ENCODE peak calls at places on chromosomes 6 and 20, in ten cellular contexts. H is stomach, E is body of pancreas, I is IMR-90, G is ovary, A is endothelial cell of umbilical vein, P is Peyer's patch, U is adrenal gland, J is transverse colon, R is esophagus squamous epithelium. T is an unnamed sample. For H3K36me3, the result is how much of the 10 kb centered on the place peaks cover.

GRCh38 chr20:44485830-44486198 is 10.1 kb downstream of the TTPAL start:
- DNase-seq in H (no peak), E (no peak), I (no peak), G (no peak), A (no peak), P (no peak), U (no peak), J (no peak), R (no peak), T (no peak)

GRCh38 chr6:2007165-2007564 is 238.2 kb downstream of the GMDS start:
- DNase-seq in H (no peak), E (no peak), I (no peak), G (no peak), A (no peak), P (no peak), U (no peak), J (no peak), R (no peak), T (no peak)

GRCh38 chr6:128847481-128848168 is 35.3 kb upstream of the LAMA2 start:
- DNase-seq in H (no peak), E (no peak), I (no peak), G (no peak), A (no peak), P (no peak), U (no peak), J (no peak), R (no peak), T (no peak)

GRCh38 chr20:64038579-64039292 is 2.8 kb downstream of the C20orf204 start:
- DNase-seq in H (peak), E (peak), I (peak), G (peak), A (peak), P (peak), U (peak), J (peak), R (no peak), T (peak)

GRCh38 chr6:166305562-166306117 is 2.6 kb downstream of the PRR18 start:
- DNase-seq in H (no peak), E (no peak), I (no peak), G (no peak), A (no peak), P (no peak), U (no peak), J (no peak), R (no peak), T (no peak)

GRCh38 chr6:1044040-1044836 is 267.7 kb upstream of the FOXQ1 start:
- DNase-seq in H (peak), E (peak), I (no peak), G (no peak), A (no peak), P (no peak), U (no peak), J (peak), R (no peak), T (no peak)

GRCh38 chr20:7959484-7959883 is 19.2 kb upstream of the HAO1 start:
- DNase-seq in H (no peak), E (no peak), I (no peak), G (no peak), A (no peak), P (no peak), U (no peak), J (no peak), R (no peak), T (no peak)

GRCh38 chr6:37441651-37442050 is 8.6 kb downstream of the CMTR1 start:
- DNase-seq in H (no peak), E (no peak), I (no peak), G (no peak), A (no peak), P (no peak), U (no peak), J (no peak), R (no peak), T (no peak)

GRCh38 chr20:33493076-33493766 is 3.3 kb downstream of the CBFA2T2 start:
- DNase-seq in H (no peak), E (no peak), I (no peak), G (no peak), A (no peak), P (no peak), U (no peak), J (no peak), R (no peak), T (no peak)

GRCh38 chr6:168150551-168151444 is 71.8 kb upstream of the FRMD1 start:
- DNase-seq in H (no peak), E (peak), I (no peak), G (no peak), A (no peak), P (no peak), U (no peak), J (peak), R (no peak), T (peak)

GRCh38 chr6:159979136-159979874 is 10.4 kb downstream of the IGF2R start:
- DNase-seq in H (peak), E (peak), I (peak), G (no peak), A (peak), P (no peak), U (peak), J (peak), R (no peak), T (peak)

GRCh38 chr6:24340998-24341934 is 16.6 kb downstream of the DCDC2 start:
- DNase-seq in H (no peak), E (peak), I (no peak), G (no peak), A (no peak), P (no peak), U (no peak), J (no peak), R (no peak), T (no peak)

GRCh38 chr6:133890941-133891813 is 2.3 kb downstream of the TCF21 start:
- DNase-seq in H (peak), E (peak), I (peak), G (peak), A (peak), P (no peak), U (no peak), J (peak), R (no peak), T (peak)

GRCh38 chr6:69622924-69623323 is 173.9 kb downstream of the LMBRD1 start:
- DNase-seq in H (no peak), E (no peak), I (no peak), G (no peak), A (no peak), P (no peak), U (no peak), J (no peak), R (no peak), T (no peak)

GRCh38 chr6:121733216-121733615 is 297.8 kb downstream of the GJA1 start:
- DNase-seq in H (no peak), E (no peak), I (peak), G (no peak), A (peak), P (no peak), U (no peak), J (no peak), R (no peak), T (no peak)

GRCh38 chr6:89122625-89123024 is 4.8 kb upstream of the SRSF12 start:
- DNase-seq in H (no peak), E (no peak), I (peak), G (no peak), A (peak), P (no peak), U (no peak), J (no peak), R (no peak), T (no peak)

GRCh38 chr20:63402178-63402859 is 41.2 kb upstream of the CHRNA4 start:
- DNase-seq in H (no peak), E (no peak), I (no peak), G (no peak), A (no peak), P (no peak), U (no peak), J (no peak), R (no peak), T (no peak)

GRCh38 chr6:142735182-142735581 is 209.8 kb downstream of the HIVEP2 start:
- DNase-seq in H (no peak), E (no peak), I (peak), G (no peak), A (peak), P (no peak), U (no peak), J (no peak), R (no peak), T (no peak)

GRCh38 chr6:30741789-30742315 is 635 bp downstream of the FLOT1 start:
- DNase-seq in H (no peak), E (no peak), I (no peak), G (no peak), A (peak), P (no peak), U (no peak), J (peak), R (no peak), T (no peak)

GRCh38 chr20:25083773-25084615 is 2.1 kb upstream of the VSX1 start:
- DNase-seq in H (peak), E (no peak), I (no peak), G (no peak), A (no peak), P (peak), U (no peak), J (peak), R (no peak), T (no peak)

GRCh38 chr6:36618366-36619355 is 24.5 kb downstream of the SRSF3 start:
- DNase-seq in H (no peak), E (no peak), I (no peak), G (peak), A (no peak), P (no peak), U (peak), J (peak), R (no peak), T (no peak)

GRCh38 chr6:116971959-116972358 is 94.9 kb downstream of the RFX6 start:
- DNase-seq in H (no peak), E (peak), I (peak), G (no peak), A (peak), P (no peak), U (peak), J (peak), R (no peak), T (peak)

GRCh38 chr20:8073024-8073832 is 53.7 kb upstream of the TMX4 start:
- DNase-seq in H (no peak), E (no peak), I (peak), G (no peak), A (peak), P (no peak), U (no peak), J (no peak), R (no peak), T (no peak)

GRCh38 chr20:42134265-42135098 is 516.3 kb upstream of the CHD6 start:
- DNase-seq in H (no peak), E (no peak), I (no peak), G (no peak), A (no peak), P (no peak), U (no peak), J (no peak), R (no peak), T (no peak)

GRCh38 chr6:119148102-119148824 is 69.8 kb upstream of the FAM184A start:
- DNase-seq in H (no peak), E (peak), I (peak), G (no peak), A (peak), P (no peak), U (no peak), J (no peak), R (no peak), T (peak)

GRCh38 chr6:148869589-148869988 is 122.8 kb downstream of the UST start:
- DNase-seq in H (no peak), E (no peak), I (peak), G (no peak), A (no peak), P (no peak), U (peak), J (no peak), R (no peak), T (no peak)

GRCh38 chr6:108361312-108361932 is 66.6 kb downstream of the AFG1L start:
- DNase-seq in H (no peak), E (no peak), I (peak), G (no peak), A (no peak), P (no peak), U (no peak), J (no peak), R (no peak), T (no peak)

GRCh38 chr6:30885481-30885998 is 1.2 kb downstream of the DDR1 start:
- DNase-seq in H (peak), E (peak), I (peak), G (no peak), A (no peak), P (no peak), U (no peak), J (peak), R (no peak), T (no peak)

GRCh38 chr20:58555078-58555765 is 40.0 kb upstream of the APCDD1L start:
- DNase-seq in H (no peak), E (no peak), I (peak), G (no peak), A (peak), P (no peak), U (peak), J (no peak), R (no peak), T (no peak)

GRCh38 chr6:135488023-135488422 is 9.5 kb downstream of the AHI1 start:
- DNase-seq in H (no peak), E (no peak), I (peak), G (no peak), A (peak), P (no peak), U (no peak), J (no peak), R (no peak), T (no peak)
- H3K36me3 ChIP-seq in H (half or more), E (under half), I (under half), G (under half), A (under half), P (under half), U (under half), J (half or more), R (under half), T (under half)

GRCh38 chr6:163608060-163608752 is 193.7 kb downstream of the QKI start:
- DNase-seq in H (no peak), E (no peak), I (no peak), G (no peak), A (no peak), P (no peak), U (no peak), J (no peak), R (no peak), T (no peak)

GRCh38 chr6:163617549-163617948 is 203.0 kb downstream of the QKI start:
- DNase-seq in H (no peak), E (no peak), I (no peak), G (no peak), A (no peak), P (no peak), U (no peak), J (no peak), R (no peak), T (no peak)

GRCh38 chr6:163612200-163612599 is 197.7 kb downstream of the QKI start:
- DNase-seq in H (no peak), E (no peak), I (no peak), G (no peak), A (no peak), P (no peak), U (no peak), J (no peak), R (no peak), T (no peak)

GRCh38 chr6:163613668-163614067 is 199.2 kb downstream of the QKI start:
- DNase-seq in H (no peak), E (no peak), I (no peak), G (no peak), A (no peak), P (no peak), U (no peak), J (no peak), R (no peak), T (no peak)
- TF ChIP-seq POLR2A in H (no peak), E (no peak), I (no peak), G (no peak), A (no peak), P (no peak), U (no peak), J (no peak), R (no peak), T (no peak)

DNA sequence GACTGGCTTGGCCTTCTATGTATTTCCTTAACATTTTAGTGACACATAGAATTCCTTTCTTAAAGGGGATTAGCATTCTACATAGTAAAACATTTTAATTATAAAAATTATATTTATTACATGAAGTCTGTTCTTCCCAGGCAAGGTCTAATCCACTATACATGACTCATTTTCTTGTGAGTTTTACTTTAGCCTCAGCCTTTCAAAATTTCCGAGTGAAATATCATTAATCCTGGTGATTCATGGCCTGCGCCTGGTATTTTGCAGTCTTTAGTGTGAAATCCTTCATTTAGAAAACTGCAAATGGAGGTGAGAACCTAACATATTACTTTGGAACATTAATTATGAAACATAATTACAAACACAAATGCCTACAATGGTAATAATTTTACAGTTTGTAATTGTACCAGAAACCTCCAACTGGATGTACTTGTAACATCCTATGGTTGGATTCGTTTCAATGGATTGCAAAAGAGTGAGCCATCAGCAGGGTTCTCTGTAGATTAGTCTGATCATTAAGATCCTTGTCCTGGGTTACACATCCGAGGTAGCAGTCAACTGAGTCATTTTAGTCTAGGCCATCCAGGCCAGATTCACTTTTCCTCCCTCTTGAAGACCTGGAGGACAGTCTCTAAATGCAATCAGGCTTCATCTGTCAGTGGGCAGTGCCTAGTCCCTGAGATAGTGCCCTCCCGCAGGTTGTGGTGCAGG is 272.0 kb downstream of the PACRG start:
- DNase-seq in H (no peak), E (no peak), I (peak), G (no peak), A (no peak), P (no peak), U (no peak), J (no peak), R (no peak), T (no peak)
- TF ChIP-seq CTCF in H (no peak), E (no peak), I (no peak), G (no peak), A (no peak), P (no peak), U (no peak), J (no peak), R (no peak), T (no peak)

GRCh38 chr6:126030045-126030444 is 43.7 kb downstream of the TRMT11 start:
- DNase-seq in H (no peak), E (no peak), I (peak), G (no peak), A (no peak), P (no peak), U (no peak), J (no peak), R (no peak), T (no peak)
- H3K36me3 ChIP-seq in H (under half), E (under half), I (under half), G (under half), A (under half), P (under half), U (under half), J (under half), R (under half), T (under half)

GRCh38 chr6:127342946-127343752 is at the start of gene ECHDC1:
- DNase-seq in H (peak), E (peak), I (peak), G (peak), A (peak), P (peak), U (peak), J (peak), R (no peak), T (peak)
- TF ChIP-seq POLR2A in H (no peak), E (peak), I (peak), G (no peak), A (peak), P (no peak), U (peak), J (peak), R (peak), T (no peak)

DNA sequence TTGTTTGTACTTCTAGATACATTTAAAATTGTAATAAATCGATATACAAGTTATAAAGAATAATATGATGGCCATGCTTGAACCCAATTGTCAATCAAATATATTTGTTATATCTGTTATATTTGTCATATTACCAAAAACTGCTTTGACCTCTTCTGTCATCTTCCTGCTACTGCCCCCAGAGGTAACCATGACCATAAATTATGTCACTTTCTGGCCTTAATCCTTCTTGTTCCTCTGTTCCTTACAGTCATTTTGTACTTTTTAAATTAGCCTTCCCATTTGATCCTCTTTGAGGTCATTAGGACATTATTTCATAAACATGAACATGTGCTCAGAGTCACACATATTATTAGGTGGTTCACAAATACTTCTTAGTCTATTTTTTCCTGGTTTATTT is 124.7 kb downstream of the HFE start:
- DNase-seq in H (no peak), E (no peak), I (no peak), G (no peak), A (no peak), P (no peak), U (no peak), J (no peak), R (no peak), T (no peak)
- TF ChIP-seq CTCF in H (no peak), E (no peak), I (no peak), G (no peak), A (no peak), P (no peak), U (no peak), J (no peak), R (no peak), T (no peak)

DNA sequence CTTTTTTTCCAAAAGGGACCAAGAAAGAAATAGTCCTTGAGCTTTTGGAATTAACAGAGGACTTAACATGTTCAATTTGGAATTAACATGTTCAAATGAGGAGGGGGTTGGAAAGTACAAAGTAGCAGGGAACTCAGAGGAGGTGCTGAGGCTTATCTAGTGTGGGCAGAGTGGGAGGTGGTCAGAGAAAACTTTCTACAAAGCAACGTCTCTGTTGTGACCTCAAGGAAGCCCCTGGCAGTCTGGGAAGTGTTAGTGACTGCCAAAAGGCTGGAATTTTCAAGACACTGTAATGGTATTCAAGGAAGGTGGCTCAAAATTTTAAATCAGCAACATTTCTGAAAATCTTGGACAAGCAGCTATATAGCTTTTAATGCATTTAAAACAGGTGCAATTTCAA is 7.3 kb downstream of the ECI2 start:
- DNase-seq in H (no peak), E (no peak), I (no peak), G (no peak), A (peak), P (no peak), U (no peak), J (no peak), R (no peak), T (no peak)
- H3K36me3 ChIP-seq in H (half or more), E (under half), I (under half), G (under half), A (under half), P (half or more), U (half or more), J (half or more), R (under half), T (under half)

GRCh38 chr20:49712918-49713778 is 530 bp downstream of the B4GALT5 start:
- DNase-seq in H (peak), E (peak), I (peak), G (peak), A (peak), P (no peak), U (no peak), J (peak), R (no peak), T (peak)

GRCh38 chr20:49712118-49712517 is 1.6 kb downstream of the B4GALT5 start:
- DNase-seq in H (no peak), E (no peak), I (no peak), G (no peak), A (no peak), P (no peak), U (no peak), J (no peak), R (no peak), T (no peak)

GRCh38 chr20:49711331-49711987 is 2.2 kb downstream of the B4GALT5 start:
- DNase-seq in H (no peak), E (no peak), I (no peak), G (no peak), A (no peak), P (no peak), U (no peak), J (no peak), R (no peak), T (no peak)

GRCh38 chr20:49715466-49715865 is 1.8 kb upstream of the B4GALT5 start:
- DNase-seq in H (no peak), E (no peak), I (no peak), G (no peak), A (no peak), P (no peak), U (no peak), J (no peak), R (no peak), T (no peak)

GRCh38 chr20:49713779-49714712 is at the start of gene B4GALT5:
- DNase-seq in H (peak), E (peak), I (peak), G (peak), A (peak), P (peak), U (peak), J (peak), R (no peak), T (peak)
- TF ChIP-seq POLR2A in H (no peak), E (no peak), I (no peak), G (no peak), A (peak), P (peak), U (peak), J (no peak), R (no peak), T (no peak)